ENCODE peak calls at places on chromosomes 7 and 10, in ten cellular contexts. E is IMR-90; K is thoracic aorta; M is stomach; D is CD4-positive, alpha-beta T cell; H is hepatocyte; X is body of pancreas; Q is effector memory CD4-positive, alpha-beta T cell; W is WERI-Rb-1; L is astrocyte. V is an unnamed sample.

GRCh38 chr7:148380581-148381419 is 209.8 kb upstream of the C7orf33 start:
- DNase-seq in E (no peak), K (no peak), M (no peak), D (no peak), H (no peak), X (no peak), Q (no peak), W (peak; percentile 86), L (no peak), V (no peak)

GRCh38 chr10:14460447-14460846 is 129.7 kb upstream of the FRMD4A start:
- DNase-seq in E (no peak), K (no peak), M (no peak), D (no peak), H (no peak), X (no peak), Q (no peak), W (no peak), L (no peak), V (no peak)

GRCh38 chr7:84021292-84021898 is 173.2 kb downstream of the SEMA3A start:
- DNase-seq in E (peak; percentile 65), K (no peak), M (no peak), D (no peak), H (no peak), X (no peak), Q (no peak), W (no peak), L (peak; percentile 65), V (peak; percentile 23)

GRCh38 chr7:152735443-152736004 is 24.0 kb upstream of the ACTR3B start:
- DNase-seq in E (peak; percentile 11), K (no peak), M (no peak), D (no peak), H (peak; percentile 28), X (no peak), Q (no peak), W (peak; percentile 22), L (no peak), V (no peak)

GRCh38 chr7:87204933-87205332 is 14.6 kb downstream of the TMEM243 start:
- DNase-seq in E (no peak), K (no peak), M (no peak), D (no peak), H (no peak), X (no peak), Q (no peak), W (no peak), L (no peak), V (no peak)

GRCh38 chr7:28038175-28038855 is 142.3 kb downstream of the JAZF1 start:
- DNase-seq in E (no peak), K (no peak), M (no peak), D (no peak), H (no peak), X (no peak), Q (no peak), W (no peak), L (no peak), V (no peak)

GRCh38 chr10:7385114-7385513 is 25.7 kb downstream of the SFMBT2 start:
- DNase-seq in E (no peak), K (no peak), M (no peak), D (no peak), H (no peak), X (no peak), Q (no peak), W (no peak), L (no peak), V (no peak)

GRCh38 chr7:127413962-127414361 is 21.5 kb upstream of the ZNF800 start:
- DNase-seq in E (no peak), K (no peak), M (no peak), D (no peak), H (no peak), X (no peak), Q (no peak), W (no peak), L (no peak), V (no peak)

GRCh38 chr7:152760384-152761115 is 998 bp downstream of the ACTR3B start:
- DNase-seq in E (peak; percentile 24), K (no peak), M (no peak), D (no peak), H (no peak), X (no peak), Q (peak; percentile 8), W (no peak), L (no peak), V (no peak)

GRCh38 chr10:133013478-133013877 is 71.1 kb upstream of the CFAP46 start:
- DNase-seq in E (no peak), K (no peak), M (peak; percentile 58), D (no peak), H (no peak), X (peak; percentile 69), Q (no peak), W (no peak), L (no peak), V (no peak)

GRCh38 chr10:89122431-89123066 is 84.6 kb downstream of the CH25H start:
- DNase-seq in E (peak; percentile 35), K (no peak), M (no peak), D (no peak), H (no peak), X (no peak), Q (no peak), W (no peak), L (peak; percentile 31), V (no peak)

GRCh38 chr7:157318015-157318706 is 18.6 kb upstream of the DNAJB6 start:
- DNase-seq in E (peak; percentile 71), K (no peak), M (peak; percentile 29), D (no peak), H (no peak), X (no peak), Q (no peak), W (no peak), L (peak; percentile 45), V (peak; percentile 62)

GRCh38 chr7:25495905-25496304 is 267.6 kb upstream of the NPVF start:
- DNase-seq in E (no peak), K (no peak), M (no peak), D (no peak), H (no peak), X (no peak), Q (no peak), W (no peak), L (no peak), V (no peak)

GRCh38 chr10:30694492-30695228 is 65.1 kb upstream of the LYZL2 start:
- DNase-seq in E (no peak), K (no peak), M (no peak), D (no peak), H (no peak), X (no peak), Q (no peak), W (no peak), L (no peak), V (no peak)

GRCh38 chr10:124110882-124111281 is 17.5 kb upstream of the CHST15 start:
- DNase-seq in E (no peak), K (no peak), M (no peak), D (no peak), H (no peak), X (no peak), Q (no peak), W (no peak), L (no peak), V (no peak)
- H3K27ac ChIP-seq in E (no peak overlapping the region), K (no peak overlapping the region), M (no peak overlapping the region), D (no peak overlapping the region), H (no peak overlapping the region), X (no peak overlapping the region), Q (no peak overlapping the region), W (no peak overlapping the region), L (no peak overlapping the region), V (no peak overlapping the region)

GRCh38 chr10:44289125-44289524 is 95.8 kb downstream of the CXCL12 start:
- DNase-seq in E (no peak), K (no peak), M (no peak), D (no peak), H (no peak), X (no peak), Q (no peak), W (no peak), L (no peak), V (no peak)
- H3K27me3 ChIP-seq in E (peaks cover 17% of the 10 kb centered on the region), K (no peaks in the 10 kb centered on the region), M (no peaks in the 10 kb centered on the region), D (peaks cover 39% of the 10 kb centered on the region), H (peaks cover 21% of the 10 kb centered on the region), X (no peaks in the 10 kb centered on the region), Q (peaks cover 6% of the 10 kb centered on the region), W (peaks cover 27% of the 10 kb centered on the region), L (no peaks in the 10 kb centered on the region), V (no peaks in the 10 kb centered on the region)

GRCh38 chr10:48365668-48366067 is 59.2 kb downstream of the MAPK8 start:
- DNase-seq in E (peak; percentile 16), K (no peak), M (no peak), D (no peak), H (no peak), X (no peak), Q (no peak), W (no peak), L (no peak), V (no peak)

GRCh38 chr10:48363617-48364355 is 57.3 kb downstream of the MAPK8 start:
- DNase-seq in E (peak; percentile 80), K (no peak), M (peak; percentile 29), D (peak; percentile 4), H (peak; percentile 65), X (peak; percentile 33), Q (no peak), W (peak; percentile 20), L (peak; percentile 55), V (peak; percentile 46)

GRCh38 chr10:48361201-48361600 is 54.7 kb downstream of the MAPK8 start:
- DNase-seq in E (no peak), K (no peak), M (no peak), D (no peak), H (no peak), X (no peak), Q (no peak), W (no peak), L (no peak), V (no peak)

GRCh38 chr10:48366261-48366660 is 59.8 kb downstream of the MAPK8 start:
- DNase-seq in E (peak; percentile 19), K (no peak), M (no peak), D (no peak), H (no peak), X (no peak), Q (no peak), W (no peak), L (no peak), V (no peak)

DNA sequence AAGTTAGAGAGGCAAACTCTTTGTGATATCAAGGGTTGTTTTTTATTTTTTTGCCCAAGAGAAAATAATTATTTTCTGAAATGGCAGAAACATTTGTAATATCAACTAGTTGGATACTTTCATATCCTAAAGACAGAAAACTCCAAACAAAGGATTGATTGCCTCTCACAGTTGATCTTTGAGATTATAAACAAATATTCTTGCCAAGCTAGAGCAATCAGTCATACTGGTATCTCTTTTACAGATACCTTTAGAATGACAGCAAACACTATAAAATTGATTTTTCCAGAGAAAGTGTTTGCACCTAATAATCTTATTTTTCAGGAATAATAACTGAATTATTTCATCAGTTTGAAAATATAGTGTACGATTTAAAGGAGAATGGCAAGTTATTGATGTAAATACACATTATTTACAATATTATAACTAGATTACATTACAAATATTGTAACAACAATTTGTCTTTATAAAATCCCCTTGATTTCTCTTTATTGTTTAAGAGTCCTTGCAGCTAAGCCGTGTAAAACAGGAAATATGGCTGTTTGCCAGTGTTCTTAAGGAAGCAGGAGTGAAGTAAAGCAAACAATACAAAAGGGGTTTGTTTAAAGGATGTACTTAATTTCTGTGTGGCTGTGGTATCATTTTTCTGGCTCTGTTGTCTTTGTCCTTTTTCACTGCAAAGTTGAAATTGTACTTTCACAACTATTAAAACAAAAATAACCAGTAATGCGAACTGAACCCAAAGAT is 58.4 kb downstream of the MAPK8 start:
- DNase-seq in E (peak; percentile 74), K (no peak), M (no peak), D (no peak), H (peak; percentile 54), X (no peak), Q (no peak), W (no peak), L (peak; percentile 56), V (peak; percentile 29)
- H3K27ac ChIP-seq in E (no peak overlapping the region), K (no peak overlapping the region), M (no peak overlapping the region), D (no peak overlapping the region), H (no peak overlapping the region), X (no peak overlapping the region), Q (no peak overlapping the region), W (no peak overlapping the region), L (no peak overlapping the region), V (peak overlapping the region; percentile 15)

GRCh38 chr7:1413936-1414639 is 45.2 kb downstream of the MICALL2 start:
- DNase-seq in E (no peak), K (no peak), M (no peak), D (no peak), H (no peak), X (no peak), Q (no peak), W (no peak), L (no peak), V (no peak)
- H3K27me3 ChIP-seq in E (peaks cover 21% of the 10 kb centered on the region), K (peaks cover 3% of the 10 kb centered on the region), M (no peaks in the 10 kb centered on the region), D (no peaks in the 10 kb centered on the region), H (no peaks in the 10 kb centered on the region), X (no peaks in the 10 kb centered on the region), Q (no peaks in the 10 kb centered on the region), W (no peaks in the 10 kb centered on the region), L (peaks cover 6% of the 10 kb centered on the region), V (peaks cover 3% of the 10 kb centered on the region)

V was measured in brain microvascular endothelial cell.